ENCODE peak calls at places on chromosomes 2 and 18, in seven cellular contexts. One of them, this sample, is unnamed.

GRCh38 chr18:60448487-60449267 is 76.1 kb upstream of the MC4R start:
- DNase-seq in IMR-90: no peak
- DNase-seq in endothelial cell: no peak
- DNase-seq in AG09319: no peak
- DNase-seq in AG04450: no peak
- DNase-seq in brain microvascular endothelial cell: no peak
- DNase-seq in H9: peak; percentile 71
- DNase-seq in this sample: no peak

GRCh38 chr2:41720702-41721344 is 327.0 kb upstream of the PKDCC start:
- DNase-seq in IMR-90: peak; percentile 35
- DNase-seq in AG04450: no peak
- DNase-seq in H9: no peak
- DNase-seq in AG09319: no peak
- DNase-seq in brain microvascular endothelial cell: peak; percentile 34
- DNase-seq in endothelial cell: no peak
- DNase-seq in this sample: no peak

GRCh38 chr2:217398860-217399259 is 539.0 kb upstream of the TNP1 start:
- DNase-seq in IMR-90: no peak
- DNase-seq in endothelial cell: peak; percentile 31
- DNase-seq in AG04450: no peak
- DNase-seq in H9: no peak
- DNase-seq in AG09319: no peak
- DNase-seq in brain microvascular endothelial cell: no peak
- DNase-seq in this sample: no peak

GRCh38 chr2:136783856-136784255 is 18.5 kb downstream of the THSD7B start:
- DNase-seq in endothelial cell: no peak
- DNase-seq in IMR-90: no peak
- DNase-seq in brain microvascular endothelial cell: no peak
- DNase-seq in H9: no peak
- DNase-seq in AG04450: no peak
- DNase-seq in AG09319: no peak
- DNase-seq in this sample: no peak

GRCh38 chr2:200625958-200626363 is 40.1 kb downstream of the AOX1 start:
- DNase-seq in AG09319: no peak
- DNase-seq in brain microvascular endothelial cell: no peak
- DNase-seq in endothelial cell: no peak
- DNase-seq in H9: no peak
- DNase-seq in IMR-90: peak; percentile 36
- DNase-seq in AG04450: no peak
- DNase-seq in this sample: no peak

GRCh38 chr18:48615566-48616401 is 77.0 kb downstream of the CTIF start:
- DNase-seq in endothelial cell: no peak
- DNase-seq in IMR-90: no peak
- DNase-seq in brain microvascular endothelial cell: no peak
- DNase-seq in H9: no peak
- DNase-seq in AG04450: no peak
- DNase-seq in AG09319: no peak
- DNase-seq in this sample: no peak

GRCh38 chr18:21914739-21915319 is 174.2 kb downstream of the MIB1 start:
- DNase-seq in AG09319: no peak
- DNase-seq in endothelial cell: peak; percentile 48
- DNase-seq in IMR-90: peak; percentile 62
- DNase-seq in brain microvascular endothelial cell: peak; percentile 51
- DNase-seq in AG04450: peak; percentile 18
- DNase-seq in H9: peak; percentile 65
- DNase-seq in this sample: no peak

GRCh38 chr18:53152478-53152877 is 812.5 kb downstream of the DCC start:
- DNase-seq in AG04450: no peak
- DNase-seq in AG09319: no peak
- DNase-seq in H9: no peak
- DNase-seq in IMR-90: no peak
- DNase-seq in brain microvascular endothelial cell: no peak
- DNase-seq in endothelial cell: no peak
- DNase-seq in this sample: no peak

GRCh38 chr2:213834331-213834730 is 550.1 kb downstream of the SPAG16 start:
- DNase-seq in endothelial cell: no peak
- DNase-seq in AG09319: peak; percentile 86
- DNase-seq in brain microvascular endothelial cell: peak; percentile 58
- DNase-seq in AG04450: peak; percentile 56
- DNase-seq in IMR-90: peak; percentile 88
- DNase-seq in H9: no peak
- DNase-seq in this sample: peak; percentile 14

GRCh38 chr2:165837122-165837521 is 43.1 kb upstream of the GALNT3 start:
- DNase-seq in AG09319: no peak
- DNase-seq in endothelial cell: no peak
- DNase-seq in AG04450: no peak
- DNase-seq in brain microvascular endothelial cell: peak; percentile 75
- DNase-seq in H9: no peak
- DNase-seq in IMR-90: peak; percentile 66
- DNase-seq in this sample: peak; percentile 15

GRCh38 chr2:74746480-74746879 is 87.4 kb upstream of the HK2 start:
- DNase-seq in brain microvascular endothelial cell: no peak
- DNase-seq in endothelial cell: no peak
- DNase-seq in IMR-90: no peak
- DNase-seq in H9: no peak
- DNase-seq in AG04450: no peak
- DNase-seq in AG09319: no peak
- DNase-seq in this sample: peak; percentile 69

GRCh38 chr2:25692737-25693445 is 19.5 kb upstream of the DTNB start:
- DNase-seq in AG09319: no peak
- DNase-seq in brain microvascular endothelial cell: no peak
- DNase-seq in H9: no peak
- DNase-seq in AG04450: no peak
- DNase-seq in endothelial cell: no peak
- DNase-seq in IMR-90: no peak
- DNase-seq in this sample: no peak
- TF ChIP-seq CTCF in AG09319: no peak
- TF ChIP-seq CTCF in brain microvascular endothelial cell: peak; percentile 14
- TF ChIP-seq CTCF in H9: peak; percentile 37
- TF ChIP-seq CTCF in AG04450: no peak
- TF ChIP-seq CTCF in endothelial cell: peak; percentile 34
- TF ChIP-seq CTCF in IMR-90: no peak
- TF ChIP-seq CTCF in this sample: no peak

DNA sequence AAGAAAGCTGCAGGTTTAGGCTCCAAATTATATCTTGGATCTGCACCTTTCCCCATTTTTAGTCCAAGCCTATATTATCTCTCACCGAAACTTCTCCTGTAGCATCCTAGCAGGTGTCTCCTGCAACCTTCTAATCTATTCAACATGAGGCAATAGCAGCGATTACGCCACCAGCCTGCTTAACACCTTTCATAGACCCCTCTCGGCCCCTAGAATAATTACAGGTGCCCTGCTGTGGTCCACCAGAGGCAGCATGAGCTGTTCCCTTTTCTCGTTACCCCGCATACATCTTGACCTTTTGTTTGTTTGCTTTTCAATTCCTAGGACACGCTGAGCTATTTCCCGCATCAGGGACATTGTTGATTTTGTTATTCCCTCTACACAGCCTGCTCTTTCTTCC is 361.9 kb downstream of the CYRIA start:
- DNase-seq in AG09319: no peak
- DNase-seq in AG04450: no peak
- DNase-seq in brain microvascular endothelial cell: no peak
- DNase-seq in H9: no peak
- DNase-seq in IMR-90: no peak
- DNase-seq in endothelial cell: no peak
- DNase-seq in this sample: no peak
- TF ChIP-seq CTCF in AG09319: no peak
- TF ChIP-seq CTCF in AG04450: no peak
- TF ChIP-seq CTCF in brain microvascular endothelial cell: no peak
- TF ChIP-seq CTCF in H9: peak; percentile 46
- TF ChIP-seq CTCF in IMR-90: no peak
- TF ChIP-seq CTCF in endothelial cell: no peak
- TF ChIP-seq CTCF in this sample: no peak

DNA sequence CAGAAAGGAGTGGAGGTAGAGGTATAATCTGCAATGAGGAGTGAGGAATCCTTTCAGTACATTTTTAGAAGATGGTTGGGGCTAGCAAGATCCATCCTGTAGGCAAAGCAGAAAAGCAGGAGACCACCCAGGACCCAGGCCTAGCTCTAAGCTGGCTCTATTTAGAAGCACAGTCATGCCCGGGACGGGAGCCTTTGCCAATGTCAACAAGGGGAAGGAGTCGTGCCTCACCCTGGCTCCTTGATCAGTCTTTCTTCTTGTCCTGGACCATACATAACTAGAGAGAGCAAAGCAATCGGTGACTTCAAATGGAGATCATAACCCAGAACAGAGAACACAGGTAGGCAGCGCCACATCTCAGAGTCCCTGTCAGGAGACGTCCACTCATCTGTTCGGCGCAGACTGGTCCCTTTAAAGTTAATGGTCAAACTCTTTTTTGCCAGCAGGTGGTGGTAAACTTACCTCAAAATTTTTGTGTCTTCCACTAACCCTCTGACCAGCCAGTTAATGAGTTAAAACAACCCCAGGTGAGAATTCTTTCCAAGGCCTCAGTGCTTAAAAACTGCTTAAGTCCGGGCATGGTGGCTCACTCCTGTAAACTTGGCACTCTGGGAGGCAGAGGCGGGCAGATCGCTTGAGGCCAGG is 8.0 kb downstream of the MC5R start:
- DNase-seq in brain microvascular endothelial cell: no peak
- DNase-seq in AG09319: no peak
- DNase-seq in H9: peak; percentile 47
- DNase-seq in AG04450: no peak
- DNase-seq in endothelial cell: peak; percentile 25
- DNase-seq in IMR-90: no peak
- DNase-seq in this sample: no peak
- TF ChIP-seq CTCF in brain microvascular endothelial cell: no peak
- TF ChIP-seq CTCF in AG09319: no peak
- TF ChIP-seq CTCF in H9: peak; percentile 61
- TF ChIP-seq CTCF in AG04450: no peak
- TF ChIP-seq CTCF in endothelial cell: no peak
- TF ChIP-seq CTCF in IMR-90: no peak
- TF ChIP-seq CTCF in this sample: no peak

GRCh38 chr2:207768168-207768890 is 1.4 kb downstream of the FZD5 start:
- DNase-seq in H9: peak; percentile 42
- DNase-seq in endothelial cell: peak; percentile 55
- DNase-seq in AG04450: no peak
- DNase-seq in AG09319: no peak
- DNase-seq in IMR-90: no peak
- DNase-seq in brain microvascular endothelial cell: no peak
- DNase-seq in this sample: peak; percentile 61
- TF ChIP-seq CTCF in H9: no peak
- TF ChIP-seq CTCF in endothelial cell: no peak
- TF ChIP-seq CTCF in AG04450: no peak
- TF ChIP-seq CTCF in AG09319: no peak
- TF ChIP-seq CTCF in IMR-90: no peak
- TF ChIP-seq CTCF in brain microvascular endothelial cell: no peak
- TF ChIP-seq CTCF in this sample: no peak

GRCh38 chr2:234109321-234109720 is 58.8 kb downstream of the SPP2 start:
- DNase-seq in AG04450: no peak
- DNase-seq in endothelial cell: no peak
- DNase-seq in H9: no peak
- DNase-seq in IMR-90: no peak
- DNase-seq in AG09319: no peak
- DNase-seq in brain microvascular endothelial cell: no peak
- DNase-seq in this sample: no peak

GRCh38 chr2:234107861-234108260 is 57.4 kb downstream of the SPP2 start:
- DNase-seq in AG09319: no peak
- DNase-seq in IMR-90: no peak
- DNase-seq in endothelial cell: no peak
- DNase-seq in brain microvascular endothelial cell: no peak
- DNase-seq in H9: no peak
- DNase-seq in AG04450: no peak
- DNase-seq in this sample: peak; percentile 42

GRCh38 chr2:234111523-234111922 is 61.0 kb downstream of the SPP2 start:
- DNase-seq in AG04450: no peak
- DNase-seq in H9: no peak
- DNase-seq in IMR-90: peak; percentile 7
- DNase-seq in AG09319: no peak
- DNase-seq in brain microvascular endothelial cell: no peak
- DNase-seq in endothelial cell: no peak
- DNase-seq in this sample: peak; percentile 97

GRCh38 chr2:234116050-234116449 is 65.5 kb downstream of the SPP2 start:
- DNase-seq in endothelial cell: no peak
- DNase-seq in AG04450: no peak
- DNase-seq in brain microvascular endothelial cell: no peak
- DNase-seq in AG09319: no peak
- DNase-seq in IMR-90: no peak
- DNase-seq in H9: no peak
- DNase-seq in this sample: no peak

DNA sequence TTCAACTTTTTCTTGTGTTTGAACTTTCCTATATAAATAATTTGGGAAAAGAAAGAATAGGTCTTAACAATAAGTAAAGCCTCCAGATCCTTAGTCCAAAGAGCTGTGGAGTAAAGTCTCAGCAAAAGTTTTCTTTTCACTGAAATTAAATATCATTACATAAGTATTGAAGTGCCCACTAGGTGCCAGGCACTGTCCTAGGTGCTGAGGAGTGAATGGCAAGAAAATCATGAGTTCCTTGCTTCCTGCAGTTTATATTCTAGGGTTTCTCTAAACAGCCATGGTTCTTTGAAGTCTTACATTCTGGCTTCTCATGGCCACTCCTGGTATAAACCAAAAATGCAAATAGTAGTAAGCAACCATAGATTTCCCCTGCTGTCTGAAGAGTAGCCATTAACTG is 59.7 kb downstream of the SPP2 start:
- DNase-seq in IMR-90: no peak
- DNase-seq in brain microvascular endothelial cell: no peak
- DNase-seq in AG04450: no peak
- DNase-seq in AG09319: no peak
- DNase-seq in H9: no peak
- DNase-seq in endothelial cell: no peak
- DNase-seq in this sample: no peak
- TF ChIP-seq CTCF in IMR-90: no peak
- TF ChIP-seq CTCF in brain microvascular endothelial cell: no peak
- TF ChIP-seq CTCF in AG04450: no peak
- TF ChIP-seq CTCF in AG09319: no peak
- TF ChIP-seq CTCF in H9: no peak
- TF ChIP-seq CTCF in endothelial cell: no peak
- TF ChIP-seq CTCF in this sample: peak; percentile 11

This sample was measured in foreskin keratinocyte.